ENCODE peak calls at places on chromosomes 3 and 15, in nine cellular contexts. Q, N, E, S, I, W, P, U and A are unnamed samples.

GRCh38 chr3:68162644-68163043 is 508.2 kb upstream of the SUCLG2 start:
- DNase-seq in S (no peak), N (no peak), I (no peak), E (no peak), Q (no peak), W (no peak), P (no peak), U (no peak), A (no peak)

GRCh38 chr3:55877703-55878102 is 390.6 kb upstream of the WNT5A start:
- DNase-seq in N (no peak), S (peak; percentile 22), I (no peak), U (no peak), E (no peak), P (no peak), W (no peak), Q (no peak), A (no peak)

GRCh38 chr3:66028457-66028856 is 10.3 kb downstream of the MAGI1 start:
- DNase-seq in E (no peak), N (no peak), Q (no peak), I (no peak), U (no peak), S (no peak), W (no peak), P (no peak), A (no peak)

GRCh38 chr3:34016925-34017592 is 218.6 kb downstream of the PDCD6IP start:
- DNase-seq in I (no peak), Q (no peak), P (no peak), W (no peak), S (no peak), N (no peak), U (no peak), E (no peak), A (no peak)

GRCh38 chr3:44942202-44942921 is 33.6 kb downstream of the ZDHHC3 start:
- DNase-seq in I (no peak), N (peak; percentile 23), W (no peak), Q (no peak), U (no peak), S (no peak), P (no peak), E (peak; percentile 53), A (no peak)

GRCh38 chr15:65192016-65192415 is 6.9 kb upstream of the CLPX start:
- DNase-seq in S (no peak), I (no peak), Q (no peak), P (no peak), E (no peak), W (no peak), U (no peak), N (no peak), A (no peak)

GRCh38 chr15:70347321-70347720 is 249.6 kb upstream of the TLE3 start:
- DNase-seq in Q (no peak), P (no peak), E (no peak), S (no peak), U (no peak), I (no peak), N (no peak), W (no peak), A (no peak)

GRCh38 chr3:16455001-16455400 is 58.5 kb downstream of the RFTN1 start:
- DNase-seq in U (no peak), W (no peak), I (no peak), Q (peak; percentile 25), P (no peak), N (no peak), S (no peak), E (no peak), A (no peak)

GRCh38 chr15:63551400-63551799 is 45.8 kb upstream of the FBXL22 start:
- DNase-seq in N (no peak), W (no peak), E (peak; percentile 53), U (no peak), Q (no peak), S (no peak), P (no peak), I (no peak), A (no peak)

GRCh38 chr15:52021892-52022540 is 3.0 kb downstream of the MAPK6 start:
- DNase-seq in P (no peak), Q (no peak), I (no peak), U (no peak), S (no peak), E (no peak), N (no peak), W (no peak), A (no peak)

GRCh38 chr3:54549607-54550006 is 378.3 kb downstream of the LRTM1 start:
- DNase-seq in S (no peak), W (no peak), E (no peak), U (no peak), P (no peak), Q (no peak), N (no peak), I (no peak), A (no peak)

GRCh38 chr15:61155741-61156700 is 73.1 kb downstream of the RORA start:
- DNase-seq in I (no peak), P (no peak), Q (no peak), U (no peak), S (no peak), N (no peak), W (no peak), E (peak; percentile 8), A (no peak)

GRCh38 chr3:67526246-67526645 is 128.2 kb downstream of the SUCLG2 start:
- DNase-seq in W (no peak), I (no peak), P (no peak), U (no peak), S (no peak), E (peak; percentile 88), N (no peak), Q (peak; percentile 48), A (no peak)

GRCh38 chr15:64911317-64912186 is at the start of gene ANKDD1A:
- DNase-seq in P (no peak), Q (peak; percentile 24), W (peak; percentile 65), N (peak; percentile 94), S (peak; percentile 65), E (peak; percentile 73), I (peak; percentile 69), U (no peak), A (peak; percentile 55)